ENCODE peak calls at places on chromosomes 6 and 20, in nine cellular contexts. One of them, this sample, is unnamed.

GRCh38 chr6:157669747-157670216 is 153.3 kb upstream of the SNX9 start:
- DNase-seq in AG10803: peak
- DNase-seq in H1: peak
- DNase-seq in PC-3: peak
- DNase-seq in A549: peak
- DNase-seq in endothelial cell: no peak
- DNase-seq in glutamatergic neuron: peak
- DNase-seq in pancreas: no peak
- DNase-seq in AG04450: peak
- DNase-seq in this sample: no peak

GRCh38 chr6:138410048-138410735 is 6.2 kb downstream of the HEBP2 start:
- DNase-seq in AG10803: peak
- DNase-seq in H1: peak
- DNase-seq in PC-3: no peak
- DNase-seq in A549: no peak
- DNase-seq in endothelial cell: no peak
- DNase-seq in glutamatergic neuron: no peak
- DNase-seq in pancreas: no peak
- DNase-seq in AG04450: peak
- DNase-seq in this sample: no peak

GRCh38 chr6:167093922-167094432 is 28.9 kb upstream of the CCR6 start:
- DNase-seq in AG10803: no peak
- DNase-seq in H1: no peak
- DNase-seq in PC-3: no peak
- DNase-seq in A549: no peak
- DNase-seq in endothelial cell: no peak
- DNase-seq in glutamatergic neuron: no peak
- DNase-seq in pancreas: no peak
- DNase-seq in AG04450: no peak
- DNase-seq in this sample: peak

GRCh38 chr6:163943647-163944395 is 529.3 kb downstream of the QKI start:
- DNase-seq in AG10803: peak
- DNase-seq in H1: peak
- DNase-seq in PC-3: no peak
- DNase-seq in A549: no peak
- DNase-seq in endothelial cell: peak
- DNase-seq in glutamatergic neuron: no peak
- DNase-seq in pancreas: no peak
- DNase-seq in AG04450: no peak
- DNase-seq in this sample: no peak

GRCh38 chr6:131400782-131401496 is 172.1 kb upstream of the ARG1 start:
- DNase-seq in AG10803: no peak
- DNase-seq in H1: no peak
- DNase-seq in PC-3: no peak
- DNase-seq in A549: no peak
- DNase-seq in endothelial cell: no peak
- DNase-seq in glutamatergic neuron: no peak
- DNase-seq in pancreas: no peak
- DNase-seq in AG04450: no peak
- DNase-seq in this sample: no peak

GRCh38 chr6:151876122-151876521 is 68.6 kb downstream of the ESR1 start:
- DNase-seq in AG10803: no peak
- DNase-seq in H1: no peak
- DNase-seq in PC-3: no peak
- DNase-seq in A549: no peak
- DNase-seq in endothelial cell: no peak
- DNase-seq in glutamatergic neuron: no peak
- DNase-seq in pancreas: no peak
- DNase-seq in AG04450: no peak
- DNase-seq in this sample: no peak

GRCh38 chr6:42970859-42971612 is 7.9 kb downstream of the PEX6 start:
- DNase-seq in AG10803: no peak
- DNase-seq in H1: no peak
- DNase-seq in PC-3: peak
- DNase-seq in A549: peak
- DNase-seq in endothelial cell: no peak
- DNase-seq in glutamatergic neuron: no peak
- DNase-seq in pancreas: no peak
- DNase-seq in AG04450: no peak
- DNase-seq in this sample: no peak

GRCh38 chr6:148076046-148076445 is 266.6 kb upstream of the SASH1 start:
- DNase-seq in AG10803: no peak
- DNase-seq in H1: no peak
- DNase-seq in PC-3: no peak
- DNase-seq in A549: no peak
- DNase-seq in endothelial cell: no peak
- DNase-seq in glutamatergic neuron: no peak
- DNase-seq in pancreas: no peak
- DNase-seq in AG04450: no peak
- DNase-seq in this sample: no peak

GRCh38 chr20:25020901-25021301 is 28.4 kb upstream of the APMAP start:
- DNase-seq in AG10803: no peak
- DNase-seq in H1: no peak
- DNase-seq in PC-3: no peak
- DNase-seq in A549: no peak
- DNase-seq in endothelial cell: no peak
- DNase-seq in glutamatergic neuron: no peak
- DNase-seq in pancreas: no peak
- DNase-seq in AG04450: no peak
- DNase-seq in this sample: no peak

GRCh38 chr6:163314791-163315404 is 99.6 kb upstream of the QKI start:
- DNase-seq in AG10803: no peak
- DNase-seq in H1: no peak
- DNase-seq in PC-3: no peak
- DNase-seq in A549: no peak
- DNase-seq in endothelial cell: no peak
- DNase-seq in glutamatergic neuron: no peak
- DNase-seq in pancreas: no peak
- DNase-seq in AG04450: no peak
- DNase-seq in this sample: no peak

GRCh38 chr20:61492065-61492464 is 240.0 kb downstream of the CDH4 start:
- DNase-seq in AG10803: no peak
- DNase-seq in H1: no peak
- DNase-seq in PC-3: no peak
- DNase-seq in A549: no peak
- DNase-seq in endothelial cell: no peak
- DNase-seq in glutamatergic neuron: no peak
- DNase-seq in pancreas: no peak
- DNase-seq in AG04450: no peak
- DNase-seq in this sample: no peak

GRCh38 chr20:61488030-61488429 is 236.0 kb downstream of the CDH4 start:
- DNase-seq in AG10803: no peak
- DNase-seq in H1: no peak
- DNase-seq in PC-3: no peak
- DNase-seq in A549: no peak
- DNase-seq in endothelial cell: no peak
- DNase-seq in glutamatergic neuron: no peak
- DNase-seq in pancreas: no peak
- DNase-seq in AG04450: no peak
- DNase-seq in this sample: no peak

GRCh38 chr20:61487346-61488022 is 235.4 kb downstream of the CDH4 start:
- DNase-seq in AG10803: peak
- DNase-seq in H1: no peak
- DNase-seq in PC-3: no peak
- DNase-seq in A549: no peak
- DNase-seq in endothelial cell: no peak
- DNase-seq in glutamatergic neuron: no peak
- DNase-seq in pancreas: no peak
- DNase-seq in AG04450: no peak
- DNase-seq in this sample: no peak

GRCh38 chr20:61493798-61494305 is 241.8 kb downstream of the CDH4 start:
- DNase-seq in AG10803: no peak
- DNase-seq in H1: no peak
- DNase-seq in PC-3: no peak
- DNase-seq in A549: no peak
- DNase-seq in endothelial cell: no peak
- DNase-seq in glutamatergic neuron: no peak
- DNase-seq in pancreas: no peak
- DNase-seq in AG04450: no peak
- DNase-seq in this sample: no peak

GRCh38 chr20:61490721-61491120 is 238.7 kb downstream of the CDH4 start:
- DNase-seq in AG10803: no peak
- DNase-seq in H1: no peak
- DNase-seq in PC-3: no peak
- DNase-seq in A549: no peak
- DNase-seq in endothelial cell: no peak
- DNase-seq in glutamatergic neuron: no peak
- DNase-seq in pancreas: no peak
- DNase-seq in AG04450: no peak
- DNase-seq in this sample: no peak
- TF ChIP-seq CTCF in AG10803: no peak
- TF ChIP-seq CTCF in H1: no peak
- TF ChIP-seq CTCF in PC-3: no peak
- TF ChIP-seq CTCF in A549: no peak
- TF ChIP-seq CTCF in endothelial cell: no peak
- TF ChIP-seq CTCF in glutamatergic neuron: no peak
- TF ChIP-seq CTCF in pancreas: no peak
- TF ChIP-seq CTCF in AG04450: no peak
- TF ChIP-seq CTCF in this sample: no peak

GRCh38 chr6:168285456-168285855 is 34.1 kb downstream of the DACT2 start:
- DNase-seq in AG10803: no peak
- DNase-seq in H1: no peak
- DNase-seq in PC-3: no peak
- DNase-seq in A549: no peak
- DNase-seq in endothelial cell: no peak
- DNase-seq in glutamatergic neuron: no peak
- DNase-seq in pancreas: no peak
- DNase-seq in AG04450: no peak
- DNase-seq in this sample: no peak
- TF ChIP-seq CTCF in AG10803: no peak
- TF ChIP-seq CTCF in H1: no peak
- TF ChIP-seq CTCF in PC-3: no peak
- TF ChIP-seq CTCF in A549: no peak
- TF ChIP-seq CTCF in endothelial cell: no peak
- TF ChIP-seq CTCF in glutamatergic neuron: no peak
- TF ChIP-seq CTCF in pancreas: no peak
- TF ChIP-seq CTCF in AG04450: no peak
- TF ChIP-seq CTCF in this sample: no peak

DNA sequence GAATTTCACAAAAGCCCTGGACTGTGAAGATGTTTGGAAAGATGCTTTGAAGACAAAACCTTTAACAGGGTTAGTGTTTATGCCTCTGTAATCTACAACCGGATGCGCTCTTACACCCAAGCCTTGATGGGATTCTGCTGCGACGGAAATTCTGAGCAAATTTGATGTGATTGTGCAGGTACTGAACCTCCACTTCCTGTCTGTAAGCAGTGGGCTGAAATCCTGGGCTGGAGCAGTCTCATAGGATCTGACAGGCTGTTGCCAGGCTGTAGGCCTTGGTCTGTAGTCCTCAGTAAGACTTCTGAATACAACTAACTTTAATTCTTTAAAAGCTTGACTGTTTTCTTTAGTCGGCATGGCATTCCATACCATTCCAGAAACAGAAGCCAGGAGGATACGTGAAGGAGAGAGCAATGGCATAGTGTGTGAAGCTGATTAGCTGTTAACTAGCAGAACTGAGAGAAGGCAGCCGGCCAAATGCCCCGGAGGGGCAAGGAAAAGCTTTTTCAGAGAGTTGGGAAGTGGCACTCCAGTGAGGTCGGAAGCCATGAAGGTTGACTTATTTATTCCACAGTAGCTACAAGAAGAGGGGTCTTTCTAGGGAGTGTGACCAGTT is 68.3 kb downstream of the ADTRP start:
- DNase-seq in AG10803: no peak
- DNase-seq in H1: no peak
- DNase-seq in PC-3: no peak
- DNase-seq in A549: no peak
- DNase-seq in endothelial cell: no peak
- DNase-seq in glutamatergic neuron: no peak
- DNase-seq in pancreas: no peak
- DNase-seq in AG04450: no peak
- DNase-seq in this sample: no peak
- TF ChIP-seq CTCF in AG10803: no peak
- TF ChIP-seq CTCF in H1: no peak
- TF ChIP-seq CTCF in PC-3: no peak
- TF ChIP-seq CTCF in A549: no peak
- TF ChIP-seq CTCF in endothelial cell: no peak
- TF ChIP-seq CTCF in glutamatergic neuron: no peak
- TF ChIP-seq CTCF in pancreas: no peak
- TF ChIP-seq CTCF in AG04450: no peak
- TF ChIP-seq CTCF in this sample: no peak

GRCh38 chr6:121851056-121851455 is 415.6 kb downstream of the GJA1 start:
- DNase-seq in AG10803: peak
- DNase-seq in H1: no peak
- DNase-seq in PC-3: no peak
- DNase-seq in A549: no peak
- DNase-seq in endothelial cell: peak
- DNase-seq in glutamatergic neuron: no peak
- DNase-seq in pancreas: no peak
- DNase-seq in AG04450: no peak
- DNase-seq in this sample: no peak

GRCh38 chr6:121849477-121849876 is 414.0 kb downstream of the GJA1 start:
- DNase-seq in AG10803: peak
- DNase-seq in H1: peak
- DNase-seq in PC-3: peak
- DNase-seq in A549: peak
- DNase-seq in endothelial cell: peak
- DNase-seq in glutamatergic neuron: peak
- DNase-seq in pancreas: no peak
- DNase-seq in AG04450: peak
- DNase-seq in this sample: peak

GRCh38 chr6:121847806-121848522 is 412.5 kb downstream of the GJA1 start:
- DNase-seq in AG10803: no peak
- DNase-seq in H1: no peak
- DNase-seq in PC-3: no peak
- DNase-seq in A549: no peak
- DNase-seq in endothelial cell: no peak
- DNase-seq in glutamatergic neuron: no peak
- DNase-seq in pancreas: no peak
- DNase-seq in AG04450: no peak
- DNase-seq in this sample: no peak

GRCh38 chr6:121844898-121845297 is 409.5 kb downstream of the GJA1 start:
- DNase-seq in AG10803: no peak
- DNase-seq in H1: no peak
- DNase-seq in PC-3: no peak
- DNase-seq in A549: no peak
- DNase-seq in endothelial cell: no peak
- DNase-seq in glutamatergic neuron: no peak
- DNase-seq in pancreas: no peak
- DNase-seq in AG04450: no peak
- DNase-seq in this sample: no peak

DNA sequence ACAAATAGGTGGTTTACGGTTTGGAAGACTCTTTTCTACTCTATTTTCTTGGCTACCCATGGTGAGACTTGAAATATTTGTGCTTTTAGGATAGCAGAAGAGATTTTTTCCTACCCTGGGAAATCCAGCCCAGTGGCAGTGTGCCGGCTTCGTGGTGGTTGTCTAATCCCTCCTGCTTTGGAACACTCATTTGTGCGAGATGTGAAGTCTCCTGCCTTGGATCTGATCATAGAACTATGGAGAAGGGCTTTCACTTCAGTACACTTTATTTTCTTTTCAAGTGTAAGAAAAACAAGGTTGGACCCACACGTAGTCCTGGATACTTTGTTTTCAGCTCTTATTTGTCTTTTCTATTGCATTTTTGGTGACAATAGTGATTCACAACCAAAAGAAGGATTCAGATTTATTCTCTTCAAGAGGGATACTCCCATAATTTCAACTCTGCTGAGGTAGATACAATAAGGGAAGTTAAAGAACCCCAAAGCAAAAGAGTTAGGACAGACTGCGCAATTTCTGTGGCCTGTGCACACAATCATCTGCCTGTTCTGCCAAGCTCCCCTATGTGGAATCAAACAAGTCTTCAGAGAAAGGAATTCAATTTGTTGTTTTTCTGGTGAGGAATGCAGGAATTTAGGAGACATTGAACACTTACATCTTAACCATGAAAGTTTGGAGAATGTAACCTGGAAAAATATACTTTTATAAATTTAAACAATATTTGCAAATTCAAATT is 413.2 kb downstream of the GJA1 start:
- DNase-seq in AG10803: peak
- DNase-seq in H1: no peak
- DNase-seq in PC-3: no peak
- DNase-seq in A549: no peak
- DNase-seq in endothelial cell: no peak
- DNase-seq in glutamatergic neuron: no peak
- DNase-seq in pancreas: no peak
- DNase-seq in AG04450: no peak
- DNase-seq in this sample: no peak
- TF ChIP-seq CTCF in AG10803: no peak
- TF ChIP-seq CTCF in H1: no peak
- TF ChIP-seq CTCF in PC-3: no peak
- TF ChIP-seq CTCF in A549: no peak
- TF ChIP-seq CTCF in endothelial cell: no peak
- TF ChIP-seq CTCF in glutamatergic neuron: no peak
- TF ChIP-seq CTCF in pancreas: no peak
- TF ChIP-seq CTCF in AG04450: no peak
- TF ChIP-seq CTCF in this sample: no peak

This sample was measured in GM13976.